ENCODE peak calls at places on chromosomes 7 and 10, in nine cellular contexts. One of them, this sample, is unnamed. For H3K4me1, the result is how much of the 10 kb centered on the place peaks cover.

GRCh38 chr10:61897671-61898434 is 3.6 kb upstream of the ARID5B start:
- DNase-seq in GM23248: peak
- DNase-seq in GM23338: peak
- DNase-seq in stomach: peak
- DNase-seq in hepatocyte: peak
- DNase-seq in mesenchymal stem cell: peak
- DNase-seq in A549: peak
- DNase-seq in spleen: no peak
- DNase-seq in mammary epithelial cell: no peak
- DNase-seq in this sample: no peak

GRCh38 chr7:149772821-149773425 is 465 bp downstream of the ZNF467 start:
- DNase-seq in hepatocyte: peak
- DNase-seq in A549: no peak
- DNase-seq in mesenchymal stem cell: no peak
- DNase-seq in mammary epithelial cell: no peak
- DNase-seq in GM23338: peak
- DNase-seq in spleen: peak
- DNase-seq in stomach: peak
- DNase-seq in GM23248: peak
- DNase-seq in this sample: no peak

GRCh38 chr10:89164920-89165319 is 42.2 kb downstream of the CH25H start:
- DNase-seq in mesenchymal stem cell: no peak
- DNase-seq in stomach: no peak
- DNase-seq in mammary epithelial cell: no peak
- DNase-seq in hepatocyte: no peak
- DNase-seq in GM23338: no peak
- DNase-seq in spleen: no peak
- DNase-seq in GM23248: no peak
- DNase-seq in A549: no peak
- DNase-seq in this sample: no peak

GRCh38 chr7:134298902-134299683 is 17.6 kb downstream of the SLC35B4 start:
- DNase-seq in hepatocyte: peak
- DNase-seq in mammary epithelial cell: no peak
- DNase-seq in A549: no peak
- DNase-seq in stomach: peak
- DNase-seq in spleen: no peak
- DNase-seq in GM23338: no peak
- DNase-seq in mesenchymal stem cell: peak
- DNase-seq in GM23248: no peak
- DNase-seq in this sample: no peak

GRCh38 chr7:55174856-55175255 is 156.0 kb downstream of the EGFR start:
- DNase-seq in GM23248: no peak
- DNase-seq in hepatocyte: no peak
- DNase-seq in mammary epithelial cell: no peak
- DNase-seq in stomach: no peak
- DNase-seq in spleen: no peak
- DNase-seq in A549: no peak
- DNase-seq in mesenchymal stem cell: no peak
- DNase-seq in GM23338: no peak
- DNase-seq in this sample: no peak

GRCh38 chr7:69772699-69773436 is 174.6 kb downstream of the AUTS2 start:
- DNase-seq in GM23338: no peak
- DNase-seq in spleen: no peak
- DNase-seq in GM23248: no peak
- DNase-seq in stomach: no peak
- DNase-seq in hepatocyte: no peak
- DNase-seq in mammary epithelial cell: no peak
- DNase-seq in A549: no peak
- DNase-seq in mesenchymal stem cell: no peak
- DNase-seq in this sample: no peak

GRCh38 chr7:112874909-112875308 is 84.7 kb upstream of the TMEM168 start:
- DNase-seq in GM23248: no peak
- DNase-seq in A549: no peak
- DNase-seq in mesenchymal stem cell: no peak
- DNase-seq in stomach: no peak
- DNase-seq in spleen: no peak
- DNase-seq in GM23338: no peak
- DNase-seq in mammary epithelial cell: no peak
- DNase-seq in hepatocyte: no peak
- DNase-seq in this sample: no peak

GRCh38 chr10:68955414-68955785 is 570 bp upstream of the DDX21 start:
- DNase-seq in GM23248: peak
- DNase-seq in spleen: no peak
- DNase-seq in stomach: no peak
- DNase-seq in GM23338: peak
- DNase-seq in hepatocyte: peak
- DNase-seq in A549: no peak
- DNase-seq in mammary epithelial cell: no peak
- DNase-seq in mesenchymal stem cell: no peak
- DNase-seq in this sample: no peak

GRCh38 chr10:32056136-32057040 is at the start of gene KIF5B:
- DNase-seq in hepatocyte: peak
- DNase-seq in A549: peak
- DNase-seq in mammary epithelial cell: peak
- DNase-seq in mesenchymal stem cell: peak
- DNase-seq in stomach: peak
- DNase-seq in GM23248: peak
- DNase-seq in spleen: peak
- DNase-seq in GM23338: peak
- DNase-seq in this sample: no peak

GRCh38 chr10:19971343-19971742 is 155.1 kb downstream of the PLXDC2 start:
- DNase-seq in stomach: no peak
- DNase-seq in A549: no peak
- DNase-seq in mammary epithelial cell: peak
- DNase-seq in mesenchymal stem cell: no peak
- DNase-seq in GM23248: no peak
- DNase-seq in hepatocyte: no peak
- DNase-seq in GM23338: no peak
- DNase-seq in spleen: no peak
- DNase-seq in this sample: no peak

GRCh38 chr10:42488416-42488815 is 150.0 kb downstream of the ZNF33B start:
- DNase-seq in GM23248: peak
- DNase-seq in mesenchymal stem cell: no peak
- DNase-seq in mammary epithelial cell: peak
- DNase-seq in hepatocyte: no peak
- DNase-seq in A549: no peak
- DNase-seq in GM23338: no peak
- DNase-seq in stomach: no peak
- DNase-seq in spleen: no peak
- DNase-seq in this sample: no peak

GRCh38 chr7:1499367-1500029 is 4.7 kb downstream of the INTS1 start:
- DNase-seq in hepatocyte: no peak
- DNase-seq in stomach: no peak
- DNase-seq in A549: no peak
- DNase-seq in mesenchymal stem cell: no peak
- DNase-seq in GM23338: no peak
- DNase-seq in GM23248: no peak
- DNase-seq in mammary epithelial cell: no peak
- DNase-seq in spleen: no peak
- DNase-seq in this sample: no peak

GRCh38 chr10:94183666-94184264 is 179.0 kb downstream of the NOC3L start:
- DNase-seq in hepatocyte: no peak
- DNase-seq in stomach: no peak
- DNase-seq in mesenchymal stem cell: peak
- DNase-seq in GM23338: no peak
- DNase-seq in mammary epithelial cell: peak
- DNase-seq in spleen: no peak
- DNase-seq in A549: no peak
- DNase-seq in GM23248: peak
- DNase-seq in this sample: no peak

GRCh38 chr7:108802639-108803038 is 233.0 kb downstream of the DNAJB9 start:
- DNase-seq in mammary epithelial cell: no peak
- DNase-seq in mesenchymal stem cell: no peak
- DNase-seq in GM23248: no peak
- DNase-seq in spleen: no peak
- DNase-seq in stomach: no peak
- DNase-seq in hepatocyte: no peak
- DNase-seq in A549: no peak
- DNase-seq in GM23338: no peak
- DNase-seq in this sample: no peak

GRCh38 chr10:50641636-50642035 is 17.9 kb upstream of the SGMS1 start:
- DNase-seq in mesenchymal stem cell: no peak
- DNase-seq in A549: no peak
- DNase-seq in spleen: no peak
- DNase-seq in GM23338: no peak
- DNase-seq in stomach: no peak
- DNase-seq in mammary epithelial cell: peak
- DNase-seq in GM23248: peak
- DNase-seq in hepatocyte: no peak
- DNase-seq in this sample: no peak

GRCh38 chr7:148609045-148609725 is 18.6 kb downstream of the C7orf33 start:
- DNase-seq in hepatocyte: no peak
- DNase-seq in A549: no peak
- DNase-seq in GM23338: no peak
- DNase-seq in mesenchymal stem cell: no peak
- DNase-seq in mammary epithelial cell: no peak
- DNase-seq in stomach: no peak
- DNase-seq in GM23248: no peak
- DNase-seq in spleen: no peak
- DNase-seq in this sample: no peak

GRCh38 chr10:47438857-47439474 is 44.9 kb downstream of the ANXA8 start:
- DNase-seq in GM23248: peak
- DNase-seq in GM23338: peak
- DNase-seq in hepatocyte: peak
- DNase-seq in mesenchymal stem cell: peak
- DNase-seq in mammary epithelial cell: peak
- DNase-seq in spleen: peak
- DNase-seq in stomach: peak
- DNase-seq in A549: peak
- DNase-seq in this sample: no peak

GRCh38 chr10:69855346-69856163 is 53.8 kb downstream of the COL13A1 start:
- DNase-seq in GM23248: no peak
- DNase-seq in spleen: no peak
- DNase-seq in hepatocyte: peak
- DNase-seq in mesenchymal stem cell: no peak
- DNase-seq in stomach: no peak
- DNase-seq in A549: no peak
- DNase-seq in GM23338: no peak
- DNase-seq in mammary epithelial cell: no peak
- DNase-seq in this sample: no peak

GRCh38 chr10:114520453-114520852 is 116.2 kb upstream of the AFAP1L2 start:
- DNase-seq in spleen: no peak
- DNase-seq in hepatocyte: peak
- DNase-seq in GM23248: peak
- DNase-seq in A549: peak
- DNase-seq in stomach: no peak
- DNase-seq in mesenchymal stem cell: peak
- DNase-seq in GM23338: no peak
- DNase-seq in mammary epithelial cell: peak
- DNase-seq in this sample: no peak

DNA sequence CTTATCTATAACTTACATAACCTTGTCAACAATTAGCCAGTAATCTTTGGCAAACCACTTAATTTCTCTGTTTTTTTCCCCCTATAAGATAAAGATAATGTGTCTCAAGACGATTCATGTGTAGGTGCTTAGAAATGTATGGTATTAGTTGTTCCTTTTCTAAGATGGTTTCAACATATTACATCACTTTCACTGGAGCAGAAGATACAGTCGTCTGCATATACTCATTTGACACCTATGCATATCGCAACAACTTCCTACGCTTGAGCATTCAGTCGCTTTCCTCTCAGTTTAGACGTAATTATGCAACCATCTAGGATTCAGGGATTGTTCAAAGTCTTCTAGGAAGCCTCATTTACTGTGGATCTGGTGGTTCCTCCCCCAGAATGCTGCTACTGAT is 396.7 kb downstream of the PHTF2 start:
- DNase-seq in A549: no peak
- DNase-seq in spleen: no peak
- DNase-seq in GM23338: no peak
- DNase-seq in mammary epithelial cell: no peak
- DNase-seq in stomach: no peak
- DNase-seq in hepatocyte: no peak
- DNase-seq in mesenchymal stem cell: no peak
- DNase-seq in GM23248: no peak
- DNase-seq in this sample: no peak
- H3K4me1 ChIP-seq in A549: under half
- H3K4me1 ChIP-seq in spleen: under half
- H3K4me1 ChIP-seq in GM23338: under half
- H3K4me1 ChIP-seq in mammary epithelial cell: under half
- H3K4me1 ChIP-seq in stomach: under half
- H3K4me1 ChIP-seq in hepatocyte: under half
- H3K4me1 ChIP-seq in mesenchymal stem cell: under half
- H3K4me1 ChIP-seq in GM23248: under half
- H3K4me1 ChIP-seq in this sample: under half

DNA sequence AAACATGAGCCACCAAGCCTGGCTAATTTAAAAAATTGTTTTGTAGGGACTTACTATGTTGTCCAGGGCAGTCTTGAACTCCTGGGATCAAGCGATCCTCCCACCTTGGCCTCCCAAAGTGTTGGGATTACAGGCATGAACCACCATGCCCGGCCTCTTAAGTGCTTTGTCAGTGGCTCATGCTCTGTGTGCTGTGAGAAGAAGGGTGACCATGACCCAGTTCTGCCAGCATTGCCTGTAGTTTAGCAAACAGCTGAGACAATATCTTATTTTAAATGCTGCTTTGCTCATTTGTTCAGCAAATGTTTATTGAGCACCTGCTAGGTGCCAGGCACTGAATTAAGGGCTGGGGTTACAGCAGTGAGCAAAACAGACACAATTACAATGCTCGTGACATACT is 9.0 kb downstream of the ADCK2 start:
- DNase-seq in mesenchymal stem cell: no peak
- DNase-seq in hepatocyte: no peak
- DNase-seq in stomach: peak
- DNase-seq in GM23338: no peak
- DNase-seq in spleen: peak
- DNase-seq in A549: no peak
- DNase-seq in GM23248: no peak
- DNase-seq in mammary epithelial cell: no peak
- DNase-seq in this sample: no peak
- H3K4me1 ChIP-seq in mesenchymal stem cell: under half
- H3K4me1 ChIP-seq in hepatocyte: under half
- H3K4me1 ChIP-seq in stomach: under half
- H3K4me1 ChIP-seq in GM23338: under half
- H3K4me1 ChIP-seq in spleen: under half
- H3K4me1 ChIP-seq in A549: under half
- H3K4me1 ChIP-seq in GM23248: under half
- H3K4me1 ChIP-seq in mammary epithelial cell: under half
- H3K4me1 ChIP-seq in this sample: under half

GRCh38 chr7:99105756-99106155 is 38.2 kb downstream of the SMURF1 start:
- DNase-seq in GM23248: no peak
- DNase-seq in A549: no peak
- DNase-seq in stomach: no peak
- DNase-seq in mammary epithelial cell: no peak
- DNase-seq in mesenchymal stem cell: no peak
- DNase-seq in GM23338: no peak
- DNase-seq in hepatocyte: no peak
- DNase-seq in spleen: no peak
- DNase-seq in this sample: no peak
- H3K4me1 ChIP-seq in GM23248: half or more
- H3K4me1 ChIP-seq in A549: half or more
- H3K4me1 ChIP-seq in stomach: half or more
- H3K4me1 ChIP-seq in mammary epithelial cell: half or more
- H3K4me1 ChIP-seq in mesenchymal stem cell: under half
- H3K4me1 ChIP-seq in GM23338: under half
- H3K4me1 ChIP-seq in hepatocyte: under half
- H3K4me1 ChIP-seq in spleen: under half
- H3K4me1 ChIP-seq in this sample: under half

DNA sequence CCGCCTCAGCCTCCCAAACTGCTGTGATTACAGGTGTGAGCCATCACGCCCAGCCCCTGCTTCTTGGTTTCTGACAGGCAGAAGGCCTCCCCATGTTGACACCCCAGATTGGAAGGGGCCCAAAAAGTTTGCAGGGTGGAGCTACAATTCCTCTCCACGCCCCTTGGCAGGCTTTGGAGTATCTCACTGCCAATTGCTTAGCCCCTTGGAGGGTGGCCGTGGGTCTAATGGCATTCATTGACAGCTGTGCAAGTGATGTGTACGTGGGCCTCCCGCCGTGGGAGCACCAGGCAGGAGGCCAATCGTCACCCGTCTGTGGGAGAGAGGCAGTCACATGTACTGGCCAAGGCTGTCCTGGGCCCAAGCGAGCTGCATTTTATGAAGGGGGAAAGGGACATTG is 73.7 kb upstream of the PPIF start:
- DNase-seq in spleen: no peak
- DNase-seq in GM23248: peak
- DNase-seq in mammary epithelial cell: no peak
- DNase-seq in GM23338: no peak
- DNase-seq in mesenchymal stem cell: no peak
- DNase-seq in A549: no peak
- DNase-seq in hepatocyte: no peak
- DNase-seq in stomach: no peak
- DNase-seq in this sample: no peak
- H3K4me1 ChIP-seq in spleen: half or more
- H3K4me1 ChIP-seq in GM23248: under half
- H3K4me1 ChIP-seq in mammary epithelial cell: under half
- H3K4me1 ChIP-seq in GM23338: under half
- H3K4me1 ChIP-seq in mesenchymal stem cell: under half
- H3K4me1 ChIP-seq in A549: under half
- H3K4me1 ChIP-seq in hepatocyte: under half
- H3K4me1 ChIP-seq in stomach: half or more
- H3K4me1 ChIP-seq in this sample: half or more

This sample was measured in vagina.